ENCODE peak calls at places on chromosomes 6 and 20, in five cellular contexts. One of them, this sample, is unnamed.

GRCh38 chr6:111087871-111088667 is 766 bp downstream of the SLC16A10 start:
- DNase-seq in H1: peak; percentile 70
- DNase-seq in mesenchymal stem cell: peak; percentile 10
- DNase-seq in neuronal stem cell: peak; percentile 26
- DNase-seq in H9: peak; percentile 58
- DNase-seq in this sample: no peak

GRCh38 chr6:158408552-158409130 is 96.4 kb downstream of the TULP4 start:
- DNase-seq in H1: no peak
- DNase-seq in mesenchymal stem cell: peak; percentile 53
- DNase-seq in neuronal stem cell: no peak
- DNase-seq in H9: no peak
- DNase-seq in this sample: no peak

GRCh38 chr6:22717906-22718305 is 148.5 kb downstream of the HDGFL1 start:
- DNase-seq in H1: no peak
- DNase-seq in mesenchymal stem cell: no peak
- DNase-seq in neuronal stem cell: no peak
- DNase-seq in H9: no peak
- DNase-seq in this sample: no peak

GRCh38 chr6:127459231-127459641 is at the start of gene KIAA0408:
- DNase-seq in H1: no peak
- DNase-seq in mesenchymal stem cell: peak; percentile 86
- DNase-seq in neuronal stem cell: peak; percentile 50
- DNase-seq in H9: peak; percentile 81
- DNase-seq in this sample: no peak

GRCh38 chr6:127918506-127919427 is 17.9 kb upstream of the THEMIS start:
- DNase-seq in H1: no peak
- DNase-seq in mesenchymal stem cell: no peak
- DNase-seq in neuronal stem cell: no peak
- DNase-seq in H9: no peak
- DNase-seq in this sample: no peak

GRCh38 chr20:57653910-57654309 is 33.7 kb upstream of the ZBP1 start:
- DNase-seq in H1: no peak
- DNase-seq in mesenchymal stem cell: no peak
- DNase-seq in neuronal stem cell: no peak
- DNase-seq in H9: no peak
- DNase-seq in this sample: no peak

GRCh38 chr6:17448165-17448564 is 54.8 kb downstream of the CAP2 start:
- DNase-seq in H1: no peak
- DNase-seq in mesenchymal stem cell: peak; percentile 20
- DNase-seq in neuronal stem cell: no peak
- DNase-seq in H9: no peak
- DNase-seq in this sample: no peak

GRCh38 chr6:84411060-84411629 is 183.7 kb upstream of the CEP162 start:
- DNase-seq in H1: no peak
- DNase-seq in mesenchymal stem cell: peak; percentile 6
- DNase-seq in neuronal stem cell: no peak
- DNase-seq in H9: no peak
- DNase-seq in this sample: no peak

GRCh38 chr6:37177083-37177949 is 7.4 kb downstream of the PIM1 start:
- DNase-seq in H1: no peak
- DNase-seq in mesenchymal stem cell: no peak
- DNase-seq in neuronal stem cell: no peak
- DNase-seq in H9: no peak
- DNase-seq in this sample: no peak

GRCh38 chr6:1298768-1299167 is 13.1 kb upstream of the FOXQ1 start:
- DNase-seq in H1: no peak
- DNase-seq in mesenchymal stem cell: no peak
- DNase-seq in neuronal stem cell: no peak
- DNase-seq in H9: no peak
- DNase-seq in this sample: no peak

GRCh38 chr20:64057628-64058498 is 5.1 kb upstream of the TCEA2 start:
- DNase-seq in H1: peak; percentile 98
- DNase-seq in mesenchymal stem cell: peak; percentile 56
- DNase-seq in neuronal stem cell: no peak
- DNase-seq in H9: peak; percentile 90
- DNase-seq in this sample: peak; percentile 69

GRCh38 chr6:16503919-16504554 is 257.2 kb downstream of the ATXN1 start:
- DNase-seq in H1: no peak
- DNase-seq in mesenchymal stem cell: no peak
- DNase-seq in neuronal stem cell: no peak
- DNase-seq in H9: no peak
- DNase-seq in this sample: no peak

GRCh38 chr6:48080227-48081009 is 30.6 kb downstream of the PTCHD4 start:
- DNase-seq in H1: no peak
- DNase-seq in mesenchymal stem cell: no peak
- DNase-seq in neuronal stem cell: no peak
- DNase-seq in H9: no peak
- DNase-seq in this sample: no peak

GRCh38 chr6:64683682-64684081 is 1023.3 kb downstream of the EYS start:
- DNase-seq in H1: no peak
- DNase-seq in mesenchymal stem cell: peak; percentile 95
- DNase-seq in neuronal stem cell: peak; percentile 12
- DNase-seq in H9: peak; percentile 43
- DNase-seq in this sample: no peak

GRCh38 chr6:13908955-13909381 is 15.8 kb upstream of the RNF182 start:
- DNase-seq in H1: no peak
- DNase-seq in mesenchymal stem cell: peak; percentile 77
- DNase-seq in neuronal stem cell: peak; percentile 55
- DNase-seq in H9: peak; percentile 52
- DNase-seq in this sample: peak; percentile 59

GRCh38 chr6:27865952-27866369 is 46.2 kb downstream of the OR2B2 start:
- DNase-seq in H1: peak; percentile 71
- DNase-seq in mesenchymal stem cell: no peak
- DNase-seq in neuronal stem cell: no peak
- DNase-seq in H9: peak; percentile 66
- DNase-seq in this sample: no peak

GRCh38 chr20:51528263-51529026 is 14.1 kb downstream of the NFATC2 start:
- DNase-seq in H1: no peak
- DNase-seq in mesenchymal stem cell: no peak
- DNase-seq in neuronal stem cell: no peak
- DNase-seq in H9: no peak
- DNase-seq in this sample: no peak

GRCh38 chr6:106132153-106132698 is 46.1 kb downstream of the PRDM1 start:
- DNase-seq in H1: no peak
- DNase-seq in mesenchymal stem cell: no peak
- DNase-seq in neuronal stem cell: no peak
- DNase-seq in H9: no peak
- DNase-seq in this sample: peak; percentile 91

GRCh38 chr6:151293621-151294020 is 53.9 kb downstream of the AKAP12 start:
- DNase-seq in H1: no peak
- DNase-seq in mesenchymal stem cell: no peak
- DNase-seq in neuronal stem cell: no peak
- DNase-seq in H9: no peak
- DNase-seq in this sample: peak; percentile 74

GRCh38 chr6:49527315-49527714 is 23.2 kb upstream of the C6orf141 start:
- DNase-seq in H1: no peak
- DNase-seq in mesenchymal stem cell: no peak
- DNase-seq in neuronal stem cell: no peak
- DNase-seq in H9: no peak
- DNase-seq in this sample: no peak

GRCh38 chr20:58549681-58550542 is 34.7 kb upstream of the APCDD1L start:
- DNase-seq in H1: peak; percentile 26
- DNase-seq in mesenchymal stem cell: no peak
- DNase-seq in neuronal stem cell: no peak
- DNase-seq in H9: peak; percentile 15
- DNase-seq in this sample: no peak

GRCh38 chr6:148747145-148747492 is 289 bp downstream of the UST start:
- DNase-seq in H1: no peak
- DNase-seq in mesenchymal stem cell: peak; percentile 66
- DNase-seq in neuronal stem cell: peak; percentile 54
- DNase-seq in H9: no peak
- DNase-seq in this sample: peak; percentile 27

GRCh38 chr6:7561153-7561964 is 19.9 kb downstream of the DSP start:
- DNase-seq in H1: no peak
- DNase-seq in mesenchymal stem cell: no peak
- DNase-seq in neuronal stem cell: no peak
- DNase-seq in H9: no peak
- DNase-seq in this sample: peak; percentile 93

DNA sequence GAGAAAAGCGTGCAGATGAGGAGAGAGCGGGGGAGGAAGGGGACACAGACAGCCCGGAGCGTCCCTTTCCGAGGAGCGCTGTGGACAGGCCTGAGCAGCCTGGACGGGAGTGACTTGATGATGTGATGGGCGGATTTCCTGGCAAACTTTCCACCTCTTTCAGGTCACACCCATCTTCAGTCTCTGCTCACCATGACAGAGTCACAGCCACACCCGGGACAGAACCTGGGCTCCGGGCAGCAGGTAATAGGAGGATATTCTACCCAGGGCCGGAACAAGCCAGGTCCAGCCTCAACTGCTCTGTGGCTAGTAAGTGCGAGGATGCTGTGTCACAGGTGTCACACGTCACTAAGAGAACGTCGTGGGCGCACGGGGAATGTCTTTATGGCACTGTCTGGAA is 84.3 kb downstream of the THBS2 start:
- DNase-seq in H1: no peak
- DNase-seq in mesenchymal stem cell: no peak
- DNase-seq in neuronal stem cell: no peak
- DNase-seq in H9: peak; percentile 10
- DNase-seq in this sample: peak; percentile 19
- H2AK5ac ChIP-seq in H1: no peak overlapping the region
- H2AK5ac ChIP-seq in mesenchymal stem cell: peak overlapping the region; percentile 7
- H2AK5ac ChIP-seq in neuronal stem cell: no peak overlapping the region
- H2AK5ac ChIP-seq in H9: no peak overlapping the region
- H2AK5ac ChIP-seq in this sample: peak overlapping the region; percentile 0

DNA sequence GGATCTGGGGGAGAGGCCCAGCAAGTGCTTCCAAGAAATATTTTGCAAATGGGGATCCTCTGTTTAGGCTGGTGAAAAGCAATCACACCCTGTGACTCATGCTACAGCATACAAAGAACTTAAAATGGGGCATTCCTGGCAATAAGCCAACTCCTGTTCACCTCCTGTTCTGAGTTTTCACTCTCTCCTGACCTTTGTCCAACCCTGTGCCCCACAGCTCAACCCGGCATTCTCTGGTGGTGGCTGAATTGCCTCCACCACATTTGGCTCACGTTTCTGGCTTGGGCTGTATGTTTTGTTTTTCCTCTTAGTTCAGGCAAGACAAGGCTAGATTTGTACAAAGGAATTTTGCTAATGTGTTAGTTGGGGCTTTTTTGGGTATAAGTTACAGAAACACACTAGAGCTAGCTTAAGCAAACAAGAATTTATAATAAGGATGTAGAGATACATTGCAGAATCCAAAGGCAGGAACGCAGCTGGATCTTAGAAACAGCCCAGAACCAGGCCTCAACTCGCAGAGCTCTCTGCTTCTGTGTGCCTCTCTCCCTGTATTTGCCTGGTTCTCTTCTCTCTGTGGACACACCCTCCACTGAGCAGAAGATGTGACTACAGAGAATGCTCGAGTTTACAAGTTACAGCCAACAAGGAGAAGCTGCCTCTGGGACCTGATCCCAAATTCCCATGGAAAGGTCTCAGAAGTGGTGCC is 9.4 kb downstream of the ABCC10 start:
- DNase-seq in H1: no peak
- DNase-seq in mesenchymal stem cell: peak; percentile 41
- DNase-seq in neuronal stem cell: no peak
- DNase-seq in H9: no peak
- DNase-seq in this sample: no peak
- H2BK12ac ChIP-seq in H1: no peak overlapping the region
- H2BK12ac ChIP-seq in mesenchymal stem cell: no peak overlapping the region
- H2BK12ac ChIP-seq in neuronal stem cell: no peak overlapping the region
- H2BK12ac ChIP-seq in H9: no peak overlapping the region
- H2BK12ac ChIP-seq in this sample: no peak overlapping the region

GRCh38 chr6:143598466-143599080 is 79.2 kb upstream of the PHACTR2 start:
- DNase-seq in H1: no peak
- DNase-seq in mesenchymal stem cell: no peak
- DNase-seq in neuronal stem cell: no peak
- DNase-seq in H9: no peak
- DNase-seq in this sample: no peak

GRCh38 chr6:143600821-143601220 is 76.9 kb upstream of the PHACTR2 start:
- DNase-seq in H1: no peak
- DNase-seq in mesenchymal stem cell: no peak
- DNase-seq in neuronal stem cell: no peak
- DNase-seq in H9: no peak
- DNase-seq in this sample: no peak

GRCh38 chr6:143594647-143595046 is 83.1 kb upstream of the PHACTR2 start:
- DNase-seq in H1: no peak
- DNase-seq in mesenchymal stem cell: peak; percentile 33
- DNase-seq in neuronal stem cell: no peak
- DNase-seq in H9: no peak
- DNase-seq in this sample: no peak

GRCh38 chr6:143595256-143596036 is 82.3 kb upstream of the PHACTR2 start:
- DNase-seq in H1: no peak
- DNase-seq in mesenchymal stem cell: no peak
- DNase-seq in neuronal stem cell: no peak
- DNase-seq in H9: no peak
- DNase-seq in this sample: no peak

DNA sequence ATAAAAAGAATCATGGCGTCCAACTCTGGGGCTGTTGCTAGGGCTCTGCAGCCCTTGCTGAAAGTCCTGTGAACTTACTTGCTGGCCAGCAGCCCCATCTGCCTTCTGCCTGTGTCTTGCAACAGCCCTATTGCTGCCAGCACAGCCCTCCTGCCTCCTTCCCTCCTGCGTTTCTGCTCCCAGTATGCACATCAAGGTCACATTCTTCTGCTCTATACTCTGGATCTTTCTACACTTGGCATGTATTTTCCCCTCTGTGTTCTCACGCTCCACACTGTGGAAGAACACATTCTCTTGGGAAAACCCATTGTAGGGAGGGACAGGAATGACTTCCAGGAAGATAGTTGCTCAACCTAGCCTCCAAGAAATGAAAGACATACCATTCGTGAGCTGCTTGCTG is 80.9 kb upstream of the PHACTR2 start:
- DNase-seq in H1: no peak
- DNase-seq in mesenchymal stem cell: peak; percentile 68
- DNase-seq in neuronal stem cell: no peak
- DNase-seq in H9: no peak
- DNase-seq in this sample: peak; percentile 67
- H2BK5ac ChIP-seq in H1: no peak overlapping the region
- H2BK5ac ChIP-seq in mesenchymal stem cell: no peak overlapping the region
- H2BK5ac ChIP-seq in neuronal stem cell: no peak overlapping the region
- H2BK5ac ChIP-seq in H9: no peak overlapping the region
- H2BK5ac ChIP-seq in this sample: no peak overlapping the region

DNA sequence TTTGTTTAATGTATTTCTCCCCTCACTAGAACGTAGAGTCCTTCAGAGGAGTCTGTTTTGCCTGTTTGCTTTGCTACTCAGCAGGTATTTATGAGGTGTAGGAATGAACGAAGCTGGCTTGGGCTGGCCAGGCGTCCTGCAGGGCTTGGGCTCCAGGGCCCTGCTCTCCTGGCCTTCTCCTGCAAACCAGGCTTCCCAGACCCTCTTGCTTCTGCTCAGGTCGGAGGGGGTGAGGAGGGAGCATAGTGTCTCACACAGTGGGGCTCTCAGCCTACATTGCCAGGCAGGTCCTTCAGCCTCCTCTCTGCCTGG is 24.6 kb upstream of the MLN start:
- DNase-seq in H1: no peak
- DNase-seq in mesenchymal stem cell: no peak
- DNase-seq in neuronal stem cell: no peak
- DNase-seq in H9: no peak
- DNase-seq in this sample: no peak
- H2AK5ac ChIP-seq in H1: no peak overlapping the region
- H2AK5ac ChIP-seq in mesenchymal stem cell: no peak overlapping the region
- H2AK5ac ChIP-seq in neuronal stem cell: peak overlapping the region; percentile 57
- H2AK5ac ChIP-seq in H9: no peak overlapping the region
- H2AK5ac ChIP-seq in this sample: no peak overlapping the region

This sample was measured in trophoblast cell.